ENCODE peak calls at places on chromosomes 7 and 10, in six cellular contexts. O is kidney epithelial cell, H is WERI-Rb-1, D is neural progenitor cell, F is ascending aorta, L is BJ. Z is an unnamed sample. For H3K27me3, the result is how much of the 10 kb centered on the place peaks cover.

GRCh38 chr10:35308809-35309208 is 27.5 kb upstream of the CCNY start:
- DNase-seq in O (no peak), H (no peak), D (no peak), F (no peak), L (no peak), Z (no peak)

GRCh38 chr7:54843961-54844360 is 85.0 kb upstream of the SEC61G start:
- DNase-seq in O (no peak), H (no peak), D (no peak), F (no peak), L (no peak), Z (no peak)

GRCh38 chr7:79420464-79420863 is 33.0 kb downstream of the MAGI2 start:
- DNase-seq in O (peak), H (no peak), D (no peak), F (no peak), L (peak), Z (peak)

GRCh38 chr7:157555308-157555707 is 218.5 kb downstream of the DNAJB6 start:
- DNase-seq in O (no peak), H (no peak), D (no peak), F (no peak), L (no peak), Z (no peak)

GRCh38 chr7:41693150-41693997 is 9.5 kb downstream of the INHBA start:
- DNase-seq in O (no peak), H (no peak), D (peak), F (no peak), L (no peak), Z (no peak)

GRCh38 chr7:13560441-13560840 is 429.0 kb downstream of the ETV1 start:
- DNase-seq in O (peak), H (no peak), D (no peak), F (no peak), L (no peak), Z (peak)

GRCh38 chr7:129434846-129435318 is 650 bp downstream of the STRIP2 start:
- DNase-seq in O (no peak), H (peak), D (peak), F (no peak), L (no peak), Z (no peak)

GRCh38 chr10:95414844-95415545 is 124.2 kb upstream of the PDLIM1 start:
- DNase-seq in O (no peak), H (no peak), D (no peak), F (no peak), L (no peak), Z (no peak)

GRCh38 chr10:43199684-43200537 is 61.7 kb downstream of the CSGALNACT2 start:
- DNase-seq in O (no peak), H (no peak), D (no peak), F (no peak), L (no peak), Z (no peak)

GRCh38 chr7:2024227-2024918 is 208.4 kb downstream of the MAD1L1 start:
- DNase-seq in O (no peak), H (no peak), D (no peak), F (no peak), L (no peak), Z (no peak)

GRCh38 chr10:47279276-47279675 is 20.7 kb upstream of the GDF10 start:
- DNase-seq in O (no peak), H (no peak), D (no peak), F (no peak), L (no peak), Z (no peak)

GRCh38 chr7:76357379-76358052 is 1.3 kb downstream of the YWHAG start:
- DNase-seq in O (no peak), H (no peak), D (no peak), F (no peak), L (no peak), Z (no peak)

GRCh38 chr10:78798976-78799730 is 269.6 kb upstream of the ZMIZ1 start:
- DNase-seq in O (no peak), H (no peak), D (no peak), F (no peak), L (no peak), Z (no peak)

GRCh38 chr10:62610649-62611229 is 193.8 kb upstream of the ADO start:
- DNase-seq in O (no peak), H (peak), D (peak), F (no peak), L (no peak), Z (no peak)

GRCh38 chr7:111682576-111683372 is 120.5 kb upstream of the IMMP2L start:
- DNase-seq in O (no peak), H (no peak), D (no peak), F (no peak), L (no peak), Z (no peak)

GRCh38 chr10:26697922-26698608 is 564 bp downstream of the PDSS1 start:
- DNase-seq in O (no peak), H (no peak), D (peak), F (no peak), L (no peak), Z (no peak)

GRCh38 chr7:99476107-99476506 is 3.4 kb downstream of the ZNF789 start:
- DNase-seq in O (no peak), H (no peak), D (no peak), F (no peak), L (no peak), Z (no peak)

GRCh38 chr10:947051-947450 is 15.5 kb upstream of the LARP4B start:
- DNase-seq in O (no peak), H (no peak), D (no peak), F (no peak), L (no peak), Z (no peak)

GRCh38 chr10:21495002-21495685 is 30.3 kb downstream of the SKIDA1 start:
- DNase-seq in O (no peak), H (no peak), D (no peak), F (no peak), L (no peak), Z (no peak)
- TF ChIP-seq CTCF in O (no peak), H (no peak), D (no peak), F (no peak), L (peak), Z (no peak)

GRCh38 chr7:45575501-45576248 is 1.5 kb downstream of the ADCY1 start:
- DNase-seq in O (no peak), H (no peak), D (no peak), F (no peak), L (no peak), Z (no peak)

GRCh38 chr7:45573636-45574470 is at the start of gene ADCY1:
- DNase-seq in O (no peak), H (no peak), D (peak), F (no peak), L (no peak), Z (no peak)

GRCh38 chr7:45573199-45573598 is 969 bp upstream of the ADCY1 start:
- DNase-seq in O (no peak), H (no peak), D (no peak), F (no peak), L (no peak), Z (no peak)

GRCh38 chr7:45576249-45576929 is 2.2 kb downstream of the ADCY1 start:
- DNase-seq in O (no peak), H (no peak), D (no peak), F (no peak), L (no peak), Z (no peak)

DNA sequence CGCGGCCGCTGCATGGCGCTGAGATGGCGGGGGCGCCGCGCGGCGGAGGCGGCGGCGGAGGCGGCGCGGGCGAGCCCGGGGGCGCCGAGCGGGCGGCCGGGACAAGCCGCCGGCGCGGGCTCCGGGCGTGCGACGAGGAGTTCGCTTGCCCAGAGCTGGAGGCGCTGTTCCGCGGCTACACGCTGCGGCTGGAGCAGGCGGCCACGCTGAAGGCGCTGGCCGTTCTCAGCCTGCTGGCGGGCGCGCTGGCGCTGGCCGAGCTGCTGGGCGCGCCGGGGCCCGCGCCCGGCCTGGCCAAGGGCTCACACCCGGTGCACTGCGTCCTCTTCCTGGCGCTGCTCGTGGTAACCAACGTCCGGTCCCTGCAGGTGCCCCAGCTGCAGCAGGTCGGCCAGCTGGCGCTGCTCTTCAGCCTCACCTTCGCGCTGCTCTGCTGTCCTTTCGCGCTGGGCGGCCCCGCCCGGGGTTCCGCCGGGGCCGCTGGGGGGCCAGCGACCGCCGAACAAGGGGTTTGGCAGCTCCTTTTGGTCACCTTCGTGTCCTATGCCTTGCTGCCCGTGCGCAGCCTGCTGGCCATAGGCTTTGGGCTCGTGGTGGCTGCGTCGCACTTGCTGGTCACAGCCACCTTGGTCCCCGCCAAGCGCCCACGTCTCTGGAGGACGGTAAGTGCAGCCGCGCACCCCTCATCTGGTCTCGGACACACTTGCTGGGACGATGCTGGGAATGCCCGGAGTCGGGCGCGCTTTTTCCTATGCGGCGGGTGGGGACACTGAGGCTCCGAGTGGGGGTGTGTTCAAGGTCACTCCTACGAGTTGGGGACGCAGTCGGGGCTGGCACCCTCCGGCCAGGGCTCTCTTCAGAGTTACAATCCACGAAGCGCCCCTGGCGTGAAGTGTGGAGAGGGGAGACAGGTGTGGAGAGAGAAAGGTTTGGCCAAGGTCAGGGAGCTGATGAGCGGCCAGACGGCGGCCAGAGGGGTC is 643 bp downstream of the ADCY1 start:
- DNase-seq in O (no peak), H (peak), D (peak), F (no peak), L (no peak), Z (no peak)
- H3K27me3 ChIP-seq in O (half or more), H (under half), D (half or more), F (under half), L (under half), Z (half or more)

DNA sequence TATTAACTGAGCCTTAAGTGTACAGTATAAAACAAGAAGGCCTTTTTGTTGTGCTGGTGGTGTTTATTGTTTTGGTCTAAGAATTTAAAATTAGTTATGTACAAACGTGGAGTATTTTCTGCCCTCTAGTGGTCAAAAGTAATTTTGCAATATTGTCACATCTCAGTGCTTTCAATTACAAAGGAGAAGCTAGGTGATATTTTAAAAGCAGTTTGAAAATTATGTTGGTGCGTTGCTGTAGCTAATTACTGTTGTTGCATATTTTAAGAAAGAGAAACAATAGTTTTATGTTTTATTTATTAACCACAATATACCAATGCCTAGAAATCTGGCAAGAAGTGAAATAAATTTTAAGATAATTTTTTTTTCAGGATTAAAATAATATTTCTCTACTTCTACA is 11.4 kb downstream of the NPVF start:
- DNase-seq in O (peak), H (no peak), D (peak), F (no peak), L (peak), Z (peak)
- TF ChIP-seq CTCF in O (peak), H (peak), D (peak), F (peak), L (peak), Z (peak)

GRCh38 chr10:49700211-49700610 is 20.8 kb downstream of the C10orf53 start:
- DNase-seq in O (no peak), H (no peak), D (no peak), F (no peak), L (no peak), Z (no peak)
- H3K27me3 ChIP-seq in O (under half), H (under half), D (under half), F (under half), L (under half), Z (under half)

GRCh38 chr7:32039000-32039756 is 31.0 kb downstream of the PDE1C start:
- DNase-seq in O (no peak), H (peak), D (peak), F (no peak), L (no peak), Z (no peak)
- TF ChIP-seq CTCF in O (no peak), H (peak), D (peak), F (no peak), L (no peak), Z (no peak)

DNA sequence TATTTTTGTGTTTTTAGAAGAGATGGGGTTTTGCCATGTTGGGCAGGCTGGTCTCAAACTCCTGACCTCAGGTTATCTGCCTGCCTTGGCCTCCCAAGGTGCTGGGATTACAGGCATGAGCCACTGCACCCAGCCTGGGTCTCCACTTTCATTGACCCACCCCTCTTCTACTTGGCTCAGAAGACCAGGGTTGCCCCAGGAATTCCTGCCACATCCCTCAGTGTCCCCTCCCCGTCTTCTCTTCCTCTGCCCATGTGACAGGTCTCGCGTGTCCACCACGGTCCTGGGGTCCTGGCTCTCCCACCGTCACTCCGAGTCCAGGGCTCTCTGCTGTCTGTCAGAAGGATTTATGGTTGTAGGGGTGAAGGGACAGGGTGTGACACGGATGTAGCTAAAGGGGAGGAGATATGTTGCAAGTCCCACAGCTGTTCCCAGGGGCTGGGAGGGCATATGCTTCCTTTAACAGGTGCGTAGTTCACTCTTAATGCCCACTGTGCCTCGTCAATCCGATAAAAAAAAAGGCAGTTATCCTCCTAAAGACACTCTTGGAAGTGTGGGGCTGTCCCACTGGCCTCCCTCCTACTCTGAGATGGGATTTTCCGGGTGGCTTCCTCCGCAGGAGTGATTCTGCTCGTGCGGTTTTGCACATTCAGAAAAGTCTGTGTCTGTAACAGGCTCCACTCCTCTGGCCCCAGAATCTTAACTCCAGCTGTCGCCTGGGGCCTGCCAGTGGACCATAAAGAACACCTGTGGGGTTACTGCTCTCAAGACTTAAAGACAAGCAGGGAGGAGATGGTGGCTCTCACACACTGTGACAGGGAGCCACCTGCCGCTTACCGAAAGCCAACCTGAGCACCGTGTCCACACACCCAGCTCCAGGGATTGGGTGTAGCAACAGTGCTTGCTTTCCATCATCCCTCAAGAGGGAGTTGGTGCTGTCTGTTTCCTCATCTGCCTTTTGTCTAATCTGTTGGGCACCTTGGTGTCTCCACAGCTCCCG is 36.7 kb upstream of the SHH start:
- DNase-seq in O (no peak), H (no peak), D (no peak), F (no peak), L (no peak), Z (no peak)
- H3K27me3 ChIP-seq in O (under half), H (half or more), D (under half), F (under half), L (under half), Z (under half)

GRCh38 chr7:14698239-14698638 is 204.3 kb downstream of the DGKB start:
- DNase-seq in O (no peak), H (no peak), D (no peak), F (no peak), L (no peak), Z (no peak)
- TF ChIP-seq CTCF in O (no peak), H (no peak), D (peak), F (no peak), L (no peak), Z (no peak)